ENCODE peak calls at places on chromosomes 6 and 20, in six cellular contexts. F is GM12865, P is astrocyte of the spinal cord, W is left lung, E is AG04450, Y is lung. Z is an unnamed sample.

GRCh38 chr6:15620616-15621015 is 42.2 kb downstream of the DTNBP1 start:
- DNase-seq in P (no peak), Y (no peak), E (no peak), W (no peak), F (no peak), Z (no peak)

GRCh38 chr6:169839898-169840631 is 88.6 kb downstream of the ERMARD start:
- DNase-seq in P (no peak), Y (peak; percentile 26), F (no peak), E (no peak), W (peak; percentile 56), Z (no peak)

GRCh38 chr20:19973920-19974620 is 43.1 kb upstream of the NAA20 start:
- DNase-seq in P (peak; percentile 83), W (peak; percentile 80), E (no peak), F (no peak), Y (peak; percentile 67), Z (peak; percentile 40)

GRCh38 chr20:53943522-53944291 is 126.7 kb downstream of the BCAS1 start:
- DNase-seq in F (peak; percentile 57), P (peak; percentile 58), W (no peak), Y (no peak), E (no peak), Z (no peak)

GRCh38 chr20:53033176-53033575 is 61.0 kb downstream of the TSHZ2 start:
- DNase-seq in W (no peak), P (no peak), F (no peak), E (no peak), Y (no peak), Z (no peak)

GRCh38 chr20:859661-860294 is 26.3 kb downstream of the FAM110A start:
- DNase-seq in F (no peak), Y (no peak), W (no peak), P (no peak), E (no peak), Z (no peak)

GRCh38 chr20:46099491-46100287 is 9.9 kb upstream of the NCOA5 start:
- DNase-seq in E (no peak), F (peak; percentile 68), P (no peak), W (peak; percentile 79), Y (no peak), Z (no peak)

GRCh38 chr20:33370296-33370695 is 31.0 kb downstream of the CDK5RAP1 start:
- DNase-seq in P (no peak), E (no peak), W (no peak), Y (no peak), F (no peak), Z (no peak)

GRCh38 chr6:90103056-90103793 is 193.4 kb downstream of the BACH2 start:
- DNase-seq in F (peak; percentile 82), E (peak; percentile 8), P (peak; percentile 25), Y (no peak), W (no peak), Z (no peak)

GRCh38 chr6:74946961-74947360 is 258.9 kb downstream of the COL12A1 start:
- DNase-seq in W (no peak), P (peak; percentile 82), F (no peak), Y (no peak), E (peak; percentile 32), Z (no peak)

GRCh38 chr6:52152070-52152423 is 34.1 kb upstream of the IL17A start:
- DNase-seq in E (no peak), W (no peak), P (no peak), Y (no peak), F (no peak), Z (no peak)

GRCh38 chr6:87817226-87817625 is 115.2 kb upstream of the AKIRIN2 start:
- DNase-seq in W (no peak), F (no peak), P (peak; percentile 45), Y (no peak), E (no peak), Z (no peak)

GRCh38 chr20:32354592-32355416 is 3.3 kb upstream of the ASXL1 start:
- DNase-seq in E (no peak), W (no peak), P (peak; percentile 66), Y (no peak), F (peak; percentile 80), Z (no peak)

GRCh38 chr6:135995160-135995898 is 143.8 kb downstream of the PDE7B start:
- DNase-seq in Y (no peak), P (peak; percentile 89), W (no peak), E (peak; percentile 47), F (no peak), Z (no peak)

GRCh38 chr6:1336246-1336843 is 24.4 kb downstream of the FOXQ1 start:
- DNase-seq in E (no peak), P (no peak), Y (peak; percentile 67), W (no peak), F (no peak), Z (peak; percentile 56)

GRCh38 chr6:19749722-19750121 is 87.4 kb upstream of the ID4 start:
- DNase-seq in F (no peak), P (no peak), W (no peak), Y (no peak), E (no peak), Z (no peak)

GRCh38 chr6:16278048-16278724 is 39.8 kb downstream of the GMPR start:
- DNase-seq in Y (no peak), W (no peak), P (peak; percentile 23), F (no peak), E (no peak), Z (no peak)

GRCh38 chr20:43388267-43389081 is 69.2 kb upstream of the SRSF6 start:
- DNase-seq in W (no peak), Y (peak; percentile 54), F (no peak), P (no peak), E (no peak), Z (peak; percentile 18)

GRCh38 chr6:119346914-119347313 is 2.6 kb downstream of the MAN1A1 start:
- DNase-seq in P (no peak), Y (no peak), F (no peak), E (no peak), W (no peak), Z (no peak)

DNA sequence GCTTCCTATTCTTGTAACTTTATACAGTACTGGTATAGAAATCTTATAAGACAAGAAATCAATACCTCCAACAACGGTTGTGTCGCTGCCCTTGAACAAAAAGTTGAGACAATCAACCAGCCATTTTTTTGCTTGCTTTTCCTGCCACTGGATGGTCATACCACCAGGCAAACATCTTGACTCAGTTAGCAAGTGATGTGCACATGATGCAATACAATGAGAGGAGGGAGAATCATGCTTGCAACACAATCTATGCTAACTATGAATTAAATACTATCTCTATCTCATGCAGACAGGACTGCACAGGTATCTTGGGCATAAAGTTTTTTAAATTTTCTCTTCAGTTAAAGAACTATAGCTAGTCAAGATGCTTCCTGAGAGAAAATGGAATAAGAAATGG is 877.7 kb upstream of the CITED2 start:
- DNase-seq in E (no peak), Y (no peak), W (no peak), F (no peak), P (no peak), Z (no peak)
- H3K4me3 ChIP-seq in E (no peak overlapping the region), Y (no peak overlapping the region), W (no peak overlapping the region), F (no peak overlapping the region), P (no peak overlapping the region), Z (no peak overlapping the region)

GRCh38 chr20:4413314-4414045 is 308.2 kb upstream of the PRND start:
- DNase-seq in F (no peak), P (no peak), W (no peak), Y (peak; percentile 28), E (no peak), Z (no peak)
- TF ChIP-seq CTCF in F (no peak), P (no peak), W (no peak), Y (no peak), E (no peak), Z (no peak)

GRCh38 chr20:37525810-37526209 is 1.9 kb downstream of the BLCAP start:
- DNase-seq in Y (no peak), E (no peak), P (no peak), F (no peak), W (no peak), Z (no peak)
- H3K4me3 ChIP-seq in Y (no peak overlapping the region), E (peak overlapping the region; percentile 97), P (no peak overlapping the region), F (no peak overlapping the region), W (no peak overlapping the region), Z (no peak overlapping the region)

DNA sequence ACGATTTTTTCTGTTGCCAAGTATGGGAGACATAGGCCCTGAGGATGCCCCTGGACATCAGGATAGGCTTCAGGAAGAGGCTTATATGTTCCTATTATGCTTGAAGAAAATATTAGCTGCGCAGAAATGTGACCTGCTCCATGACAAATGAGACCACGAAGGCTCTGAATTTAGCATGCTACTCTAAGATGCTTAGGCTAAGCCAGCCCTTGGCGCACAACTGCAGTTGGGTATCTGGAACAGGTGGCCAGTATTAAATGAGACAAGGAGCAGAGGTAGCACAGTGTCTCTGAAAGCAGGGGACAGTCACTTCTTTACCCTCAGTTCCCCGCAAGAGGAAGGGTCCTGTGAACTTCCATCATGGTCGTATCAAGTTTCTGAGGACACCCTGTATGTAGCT is 90.0 kb downstream of the RREB1 start:
- DNase-seq in W (no peak), E (no peak), Y (no peak), F (no peak), P (no peak), Z (no peak)
- TF ChIP-seq CTCF in W (no peak), E (no peak), Y (no peak), F (no peak), P (no peak), Z (no peak)

GRCh38 chr20:63176448-63177133 is 39.3 kb downstream of the YTHDF1 start:
- DNase-seq in P (no peak), E (no peak), Y (no peak), W (no peak), F (no peak), Z (no peak)

GRCh38 chr20:63176035-63176434 is 39.9 kb downstream of the YTHDF1 start:
- DNase-seq in W (no peak), P (no peak), F (no peak), Y (no peak), E (no peak), Z (no peak)

GRCh38 chr20:63174309-63175030 is 41.5 kb downstream of the YTHDF1 start:
- DNase-seq in W (no peak), Y (no peak), F (no peak), E (no peak), P (no peak), Z (peak; percentile 61)

GRCh38 chr20:63173552-63174191 is 42.3 kb downstream of the YTHDF1 start:
- DNase-seq in Y (no peak), W (no peak), F (no peak), P (no peak), E (no peak), Z (no peak)

GRCh38 chr20:63175031-63175895 is 40.7 kb downstream of the YTHDF1 start:
- DNase-seq in W (no peak), F (no peak), Y (no peak), E (no peak), P (no peak), Z (no peak)
- H3K4me3 ChIP-seq in W (no peak overlapping the region), F (no peak overlapping the region), Y (no peak overlapping the region), E (no peak overlapping the region), P (no peak overlapping the region), Z (no peak overlapping the region)